ENCODE peak calls at places on chromosomes 2 and 18, in eight cellular contexts. One of them, this sample, is unnamed.
A peak's percentile ranks its signal among the peaks of the same experiment; 100 is the strongest.

GRCh38 chr2:55014962-55015939 is 35.0 kb downstream of the RTN4 start:
- DNase-seq in naive thymus-derived CD4-positive, alpha-beta T cell: peak; percentile 53
- DNase-seq in GM23248: peak; percentile 88
- DNase-seq in iris pigment epithelial cell: peak; percentile 66
- DNase-seq in Caki2: peak; percentile 63
- DNase-seq in GM12891: no peak
- DNase-seq in left lobe of liver: peak; percentile 67
- DNase-seq in NCI-H1436: no peak
- DNase-seq in this sample: peak; percentile 82

GRCh38 chr18:36333418-36333817 is 35.9 kb downstream of the FHOD3 start:
- DNase-seq in naive thymus-derived CD4-positive, alpha-beta T cell: no peak
- DNase-seq in GM23248: peak; percentile 83
- DNase-seq in iris pigment epithelial cell: no peak
- DNase-seq in Caki2: no peak
- DNase-seq in GM12891: no peak
- DNase-seq in left lobe of liver: no peak
- DNase-seq in NCI-H1436: no peak
- DNase-seq in this sample: no peak

GRCh38 chr2:238026953-238027505 is 33.8 kb upstream of the SCLY start:
- DNase-seq in naive thymus-derived CD4-positive, alpha-beta T cell: no peak
- DNase-seq in GM23248: peak; percentile 11
- DNase-seq in iris pigment epithelial cell: no peak
- DNase-seq in Caki2: no peak
- DNase-seq in GM12891: no peak
- DNase-seq in left lobe of liver: peak; percentile 15
- DNase-seq in NCI-H1436: no peak
- DNase-seq in this sample: no peak

GRCh38 chr18:35950628-35950982 is 21.9 kb upstream of the RMP24 start:
- DNase-seq in naive thymus-derived CD4-positive, alpha-beta T cell: no peak
- DNase-seq in GM23248: no peak
- DNase-seq in iris pigment epithelial cell: no peak
- DNase-seq in Caki2: no peak
- DNase-seq in GM12891: no peak
- DNase-seq in left lobe of liver: no peak
- DNase-seq in NCI-H1436: no peak
- DNase-seq in this sample: peak; percentile 24

GRCh38 chr2:44705851-44706555 is 235.5 kb upstream of the SIX3 start:
- DNase-seq in naive thymus-derived CD4-positive, alpha-beta T cell: no peak
- DNase-seq in GM23248: no peak
- DNase-seq in iris pigment epithelial cell: no peak
- DNase-seq in Caki2: no peak
- DNase-seq in GM12891: no peak
- DNase-seq in left lobe of liver: no peak
- DNase-seq in NCI-H1436: no peak
- DNase-seq in this sample: no peak

GRCh38 chr2:42031783-42032620 is 15.8 kb upstream of the PKDCC start:
- DNase-seq in naive thymus-derived CD4-positive, alpha-beta T cell: no peak
- DNase-seq in GM23248: no peak
- DNase-seq in iris pigment epithelial cell: no peak
- DNase-seq in Caki2: no peak
- DNase-seq in GM12891: no peak
- DNase-seq in left lobe of liver: peak; percentile 61
- DNase-seq in NCI-H1436: no peak
- DNase-seq in this sample: no peak

GRCh38 chr2:73091164-73091563 is 19.7 kb upstream of the SFXN5 start:
- DNase-seq in naive thymus-derived CD4-positive, alpha-beta T cell: no peak
- DNase-seq in GM23248: peak; percentile 48
- DNase-seq in iris pigment epithelial cell: peak; percentile 42
- DNase-seq in Caki2: no peak
- DNase-seq in GM12891: no peak
- DNase-seq in left lobe of liver: peak; percentile 65
- DNase-seq in NCI-H1436: no peak
- DNase-seq in this sample: no peak

GRCh38 chr18:49514577-49514976 is 27.5 kb upstream of the C18orf32 start:
- DNase-seq in naive thymus-derived CD4-positive, alpha-beta T cell: no peak
- DNase-seq in GM23248: no peak
- DNase-seq in iris pigment epithelial cell: no peak
- DNase-seq in Caki2: no peak
- DNase-seq in GM12891: no peak
- DNase-seq in left lobe of liver: peak; percentile 58
- DNase-seq in NCI-H1436: no peak
- DNase-seq in this sample: no peak

GRCh38 chr2:213089438-213089837 is 62.0 kb downstream of the IKZF2 start:
- DNase-seq in naive thymus-derived CD4-positive, alpha-beta T cell: no peak
- DNase-seq in GM23248: peak; percentile 58
- DNase-seq in iris pigment epithelial cell: peak; percentile 47
- DNase-seq in Caki2: no peak
- DNase-seq in GM12891: no peak
- DNase-seq in left lobe of liver: no peak
- DNase-seq in NCI-H1436: no peak
- DNase-seq in this sample: no peak

GRCh38 chr2:31674446-31674845 is 93.7 kb upstream of the SRD5A2 start:
- DNase-seq in naive thymus-derived CD4-positive, alpha-beta T cell: no peak
- DNase-seq in GM23248: no peak
- DNase-seq in iris pigment epithelial cell: no peak
- DNase-seq in Caki2: no peak
- DNase-seq in GM12891: no peak
- DNase-seq in left lobe of liver: no peak
- DNase-seq in NCI-H1436: no peak
- DNase-seq in this sample: no peak